ENCODE peak calls at places on chromosome 5, in four cellular contexts. T, F, D and B are unnamed samples. For H3K36me3, the result is how much of the 10 kb centered on the place peaks cover.

GRCh38 chr5:54904425-54904824 is 81.0 kb downstream of the ESM1 start:
- DNase-seq in T (peak), F (no peak), D (peak), B (no peak)

GRCh38 chr5:139417214-139417613 is 13.3 kb upstream of the SPATA24 start:
- DNase-seq in T (peak), F (no peak), D (peak), B (no peak)

GRCh38 chr5:14449052-14449661 is 132.4 kb upstream of the OTULINL start:
- DNase-seq in T (no peak), F (no peak), D (peak), B (no peak)

GRCh38 chr5:143134900-143135299 is 268.6 kb downstream of the NR3C1 start:
- DNase-seq in T (no peak), F (no peak), D (no peak), B (no peak)

GRCh38 chr5:139745121-139745799 is 50.3 kb upstream of the PSD2 start:
- DNase-seq in T (no peak), F (no peak), D (peak), B (no peak)

GRCh38 chr5:91207248-91207647 is 175.9 kb downstream of the ARRDC3 start:
- DNase-seq in T (no peak), F (no peak), D (no peak), B (no peak)

GRCh38 chr5:135034186-135034962 is at the start of gene PITX1:
- DNase-seq in T (peak), F (no peak), D (peak), B (no peak)

GRCh38 chr5:76422742-76423141 is 19.7 kb downstream of the IQGAP2 start:
- DNase-seq in T (no peak), F (no peak), D (no peak), B (no peak)

GRCh38 chr5:104062495-104063377 is 500.1 kb upstream of the NUDT12 start:
- DNase-seq in T (no peak), F (no peak), D (no peak), B (no peak)

GRCh38 chr5:173963867-173964429 is 25.0 kb upstream of the C5orf47 start:
- DNase-seq in T (no peak), F (no peak), D (no peak), B (no peak)

GRCh38 chr5:95768731-95769130 is 37.6 kb downstream of the RHOBTB3 start:
- DNase-seq in T (no peak), F (no peak), D (no peak), B (no peak)

GRCh38 chr5:95448836-95449235 is 57.7 kb downstream of the FAM81B start:
- DNase-seq in T (no peak), F (no peak), D (no peak), B (no peak)

GRCh38 chr5:53418844-53419243 is 61.6 kb upstream of the FST start:
- DNase-seq in T (no peak), F (no peak), D (peak), B (no peak)

GRCh38 chr5:67058998-67059746 is 137.4 kb downstream of the CD180 start:
- DNase-seq in T (peak), F (no peak), D (no peak), B (no peak)

GRCh38 chr5:112625586-112625985 is 112.1 kb upstream of the APC start:
- DNase-seq in T (no peak), F (no peak), D (no peak), B (no peak)

GRCh38 chr5:313265-313664 is 8.2 kb upstream of the AHRR start:
- DNase-seq in T (no peak), F (no peak), D (no peak), B (no peak)
- H3K36me3 ChIP-seq in T (under half), F (under half), D (under half), B (under half)

DNA sequence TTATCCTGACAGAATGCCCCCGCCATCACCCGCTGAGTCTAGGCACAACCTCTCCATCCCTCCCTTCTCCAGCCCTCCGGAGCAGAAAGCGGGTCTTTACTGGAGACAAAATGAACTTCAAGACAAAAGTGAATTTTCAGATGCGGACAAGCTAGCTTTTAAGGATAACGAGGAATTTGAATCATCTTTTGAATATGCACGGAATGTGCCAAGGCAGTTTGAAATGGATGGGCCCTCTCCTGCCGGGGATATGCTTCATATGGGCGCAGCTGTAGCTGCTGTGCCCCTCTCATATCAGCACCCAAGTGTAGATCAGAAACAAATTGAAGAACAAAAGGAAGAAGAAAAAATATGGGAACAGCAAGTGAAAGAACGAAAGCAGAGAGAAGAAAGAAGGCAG is 37.5 kb downstream of the CPLANE1 start:
- DNase-seq in T (no peak), F (no peak), D (no peak), B (no peak)
- H3K36me3 ChIP-seq in T (under half), F (under half), D (half or more), B (under half)

GRCh38 chr5:111113678-111114077 is 21.5 kb downstream of the WDR36 start:
- DNase-seq in T (no peak), F (no peak), D (no peak), B (no peak)

GRCh38 chr5:111116550-111116949 is 24.4 kb downstream of the WDR36 start:
- DNase-seq in T (no peak), F (no peak), D (no peak), B (no peak)

GRCh38 chr5:111111956-111112355 is 19.8 kb downstream of the WDR36 start:
- DNase-seq in T (no peak), F (no peak), D (no peak), B (no peak)

GRCh38 chr5:111117149-111117548 is 25.0 kb downstream of the WDR36 start:
- DNase-seq in T (no peak), F (no peak), D (no peak), B (no peak)

DNA sequence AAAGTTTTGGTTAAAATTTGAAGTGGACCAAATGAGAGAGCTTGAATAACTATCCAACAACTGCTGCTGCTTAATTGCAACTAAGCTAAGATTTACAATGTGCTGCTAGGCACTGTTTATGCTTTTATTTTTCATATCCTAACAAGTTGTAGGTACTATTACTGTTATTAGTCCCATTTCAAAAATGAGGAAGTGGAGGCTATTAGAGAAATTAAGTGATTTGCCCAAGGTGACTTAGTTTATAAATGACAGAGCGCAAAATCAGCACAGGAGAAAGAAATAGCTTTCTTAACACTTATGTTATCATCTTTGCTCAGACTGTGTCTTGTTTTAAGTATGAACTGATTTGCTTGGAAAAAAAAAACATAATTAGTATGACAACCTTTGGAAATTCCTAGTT is 23.1 kb downstream of the WDR36 start:
- DNase-seq in T (no peak), F (no peak), D (no peak), B (no peak)
- H3K36me3 ChIP-seq in T (half or more), F (under half), D (half or more), B (under half)

DNA sequence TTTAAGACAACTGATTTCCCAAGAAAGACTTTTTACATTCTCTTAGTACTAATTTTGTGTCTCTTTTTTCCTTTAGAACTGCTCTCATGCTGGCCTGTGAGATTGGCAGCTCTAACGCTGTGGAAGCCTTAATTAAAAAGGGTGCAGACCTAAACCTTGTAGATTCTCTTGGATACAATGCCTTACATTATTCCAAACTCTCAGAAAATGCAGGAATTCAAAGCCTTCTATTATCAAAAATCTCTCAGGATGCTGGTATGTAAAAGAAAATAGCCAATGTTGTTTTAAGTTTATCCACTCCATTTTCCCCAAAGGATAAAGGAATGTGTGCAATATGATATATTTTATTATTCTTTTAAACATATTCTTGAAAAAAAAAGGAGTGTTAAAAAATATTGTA is 27.3 kb upstream of the TTC23L start:
- DNase-seq in T (no peak), F (no peak), D (peak), B (no peak)
- H3K36me3 ChIP-seq in T (under half), F (under half), D (under half), B (under half)

GRCh38 chr5:169590602-169591001 is 7.0 kb downstream of the SPDL1 start:
- DNase-seq in T (no peak), F (no peak), D (no peak), B (no peak)
- H3K36me3 ChIP-seq in T (half or more), F (under half), D (half or more), B (under half)

DNA sequence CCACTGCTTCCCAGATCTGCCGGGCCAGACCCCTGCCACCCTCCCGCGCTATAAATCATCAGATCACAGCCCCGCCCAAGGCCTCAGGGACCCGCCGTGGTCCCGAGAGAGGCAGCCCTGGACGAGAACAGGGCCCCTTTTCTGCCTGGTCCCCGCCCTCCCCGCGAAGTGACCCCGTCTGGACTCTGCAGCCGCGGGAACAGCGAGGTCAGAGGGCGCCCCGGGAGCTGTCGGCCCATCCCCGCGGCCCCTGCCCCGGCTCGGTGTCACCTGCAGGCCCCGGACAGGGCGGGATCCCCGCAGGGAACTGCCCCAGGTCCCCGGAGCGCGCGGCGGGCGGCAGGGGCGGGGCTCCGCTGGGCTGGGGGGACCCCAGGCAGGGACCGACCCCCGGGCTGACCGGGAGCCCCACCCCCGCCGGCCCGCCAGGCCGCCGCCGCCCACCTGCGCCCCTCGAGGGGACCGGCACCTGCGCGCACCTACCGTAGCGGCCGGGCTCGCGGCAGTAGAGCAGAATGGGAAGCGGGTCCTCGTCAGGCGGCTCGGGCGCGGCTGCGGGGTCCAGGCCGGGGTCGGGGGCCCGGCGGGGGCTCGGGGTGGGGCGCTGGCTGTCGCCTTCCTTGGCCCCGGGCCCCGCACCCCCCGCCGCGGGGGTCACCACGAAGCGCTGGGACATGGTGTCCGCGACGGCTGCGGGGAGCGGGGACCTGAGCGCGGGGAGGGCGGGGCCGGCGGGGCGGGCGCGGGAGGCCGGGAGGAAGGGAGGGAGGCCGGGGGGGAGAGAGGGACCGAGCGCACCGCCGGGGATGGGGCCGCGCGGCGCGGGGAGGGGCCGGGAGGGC is 43.5 kb upstream of the SLC12A7 start:
- DNase-seq in T (no peak), F (no peak), D (no peak), B (no peak)
- H3K36me3 ChIP-seq in T (under half), F (under half), D (under half), B (under half)

GRCh38 chr5:43140286-43140685 is 19.6 kb downstream of the ZNF131 start:
- DNase-seq in T (no peak), F (no peak), D (no peak), B (no peak)
- H3K36me3 ChIP-seq in T (under half), F (under half), D (under half), B (under half)